ENCODE peak calls at places on chromosomes 7 and 10, in ten cellular contexts. C is WERI-Rb-1, B is stromal cell of bone marrow, U is EL, H is AG04450, I is NCI-H1436, L is endothelial cell, V is GM20000, G is stomach, J is renal cortical epithelial cell. A is an unnamed sample.

GRCh38 chr10:97159906-97160305 is 25.9 kb downstream of the SLIT1 start:
- DNase-seq in C (no peak), B (no peak), U (no peak), H (no peak), I (no peak), L (no peak), V (no peak), G (no peak), J (peak), A (no peak)

GRCh38 chr7:132655071-132655761 is 78.9 kb upstream of the PLXNA4 start:
- DNase-seq in C (no peak), B (no peak), U (peak), H (no peak), I (no peak), L (peak), V (peak), G (peak), J (no peak), A (peak)

GRCh38 chr7:155788616-155789000 is 23.7 kb downstream of the SHH start:
- DNase-seq in C (no peak), B (no peak), U (peak), H (no peak), I (no peak), L (no peak), V (peak), G (no peak), J (no peak), A (no peak)

GRCh38 chr10:77101416-77101815 is 536.2 kb downstream of the KCNMA1 start:
- DNase-seq in C (no peak), B (no peak), U (no peak), H (no peak), I (no peak), L (no peak), V (no peak), G (no peak), J (no peak), A (no peak)

GRCh38 chr10:32980558-32981468 is 22.8 kb upstream of the ITGB1 start:
- DNase-seq in C (peak), B (peak), U (peak), H (peak), I (peak), L (peak), V (peak), G (peak), J (peak), A (peak)

GRCh38 chr7:3805151-3805550 is 504.1 kb downstream of the SDK1 start:
- DNase-seq in C (no peak), B (no peak), U (no peak), H (no peak), I (no peak), L (no peak), V (no peak), G (no peak), J (peak), A (peak)

GRCh38 chr10:113273151-113273876 is 279.5 kb upstream of the HABP2 start:
- DNase-seq in C (no peak), B (no peak), U (no peak), H (no peak), I (no peak), L (peak), V (no peak), G (no peak), J (no peak), A (peak)

GRCh38 chr7:75695036-75695435 is 43.7 kb downstream of the HIP1 start:
- DNase-seq in C (no peak), B (no peak), U (no peak), H (no peak), I (no peak), L (no peak), V (no peak), G (no peak), J (no peak), A (no peak)

GRCh38 chr7:120862987-120863386 is 5.0 kb upstream of the TSPAN12 start:
- DNase-seq in C (no peak), B (no peak), U (no peak), H (no peak), I (no peak), L (no peak), V (no peak), G (no peak), J (peak), A (no peak)

GRCh38 chr10:124359336-124359832 is 59.3 kb downstream of the OAT start:
- DNase-seq in C (no peak), B (no peak), U (peak), H (no peak), I (no peak), L (no peak), V (no peak), G (no peak), J (no peak), A (no peak)

GRCh38 chr10:74189999-74190421 is 39.0 kb downstream of the ADK start:
- DNase-seq in C (no peak), B (peak), U (peak), H (peak), I (no peak), L (no peak), V (peak), G (no peak), J (peak), A (peak)

GRCh38 chr10:79048639-79049550 is 19.9 kb upstream of the ZMIZ1 start:
- DNase-seq in C (no peak), B (no peak), U (no peak), H (no peak), I (no peak), L (no peak), V (no peak), G (no peak), J (no peak), A (no peak)

GRCh38 chr7:30788640-30789333 is 17.6 kb downstream of the MINDY4 start:
- DNase-seq in C (no peak), B (no peak), U (no peak), H (no peak), I (no peak), L (no peak), V (no peak), G (no peak), J (peak), A (no peak)

GRCh38 chr7:128417071-128417470 is 7.3 kb upstream of the IMPDH1 start:
- DNase-seq in C (no peak), B (no peak), U (no peak), H (no peak), I (no peak), L (no peak), V (no peak), G (no peak), J (no peak), A (no peak)

GRCh38 chr7:155169498-155170065 is 99.5 kb downstream of the HTR5A start:
- DNase-seq in C (no peak), B (no peak), U (no peak), H (no peak), I (no peak), L (no peak), V (no peak), G (no peak), J (no peak), A (no peak)